ENCODE peak calls at places on chromosomes 13 and 19, in nine cellular contexts. M is suprapubic skin; C is PC-9; P is IMR-90; U is upper lobe of left lung; T is neural progenitor cell; E is thoracic aorta; Q is heart right ventricle; I is CD8-positive, alpha-beta T cell. R is an unnamed sample.

GRCh38 chr13:45257638-45258338 is 56.9 kb upstream of the KCTD4 start:
- DNase-seq in M (no peak), C (no peak), P (peak; percentile 54), U (no peak), T (no peak), E (no peak), Q (no peak), I (no peak), R (no peak)

GRCh38 chr13:109274188-109274821 is 512.1 kb downstream of the IRS2 start:
- DNase-seq in M (no peak), C (peak; percentile 65), P (peak; percentile 72), U (no peak), T (peak; percentile 89), E (no peak), Q (no peak), I (no peak), R (peak; percentile 17)

GRCh38 chr13:25608181-25608580 is 236.4 kb downstream of the ATP8A2 start:
- DNase-seq in M (no peak), C (no peak), P (no peak), U (no peak), T (no peak), E (no peak), Q (no peak), I (no peak), R (no peak)

GRCh38 chr19:14048439-14049153 is 13.3 kb downstream of the PALM3 start:
- DNase-seq in M (no peak), C (peak; percentile 58), P (no peak), U (no peak), T (peak; percentile 56), E (no peak), Q (peak; percentile 42), I (peak; percentile 68), R (peak; percentile 55)

GRCh38 chr19:55460670-55461258 is 678 bp downstream of the ISOC2 start:
- DNase-seq in M (peak; percentile 93), C (peak; percentile 67), P (peak; percentile 74), U (peak; percentile 93), T (peak; percentile 93), E (peak; percentile 42), Q (peak; percentile 90), I (no peak), R (peak; percentile 73)

GRCh38 chr19:14375055-14375581 is 6.1 kb upstream of the ADGRE5 start:
- DNase-seq in M (no peak), C (no peak), P (no peak), U (peak; percentile 78), T (no peak), E (no peak), Q (peak; percentile 52), I (peak; percentile 90), R (peak; percentile 14)

GRCh38 chr19:1837625-1838105 is 10.6 kb downstream of the REXO1 start:
- DNase-seq in M (no peak), C (peak; percentile 24), P (no peak), U (peak; percentile 92), T (peak; percentile 73), E (no peak), Q (no peak), I (peak; percentile 46), R (no peak)

GRCh38 chr19:45884682-45885555 is 1.0 kb downstream of the IRF2BP1 start:
- DNase-seq in M (no peak), C (peak; percentile 21), P (no peak), U (peak; percentile 81), T (peak; percentile 32), E (no peak), Q (no peak), I (no peak), R (no peak)

GRCh38 chr13:111503376-111503775 is 182.9 kb downstream of the TEX29 start:
- DNase-seq in M (no peak), C (no peak), P (no peak), U (no peak), T (no peak), E (no peak), Q (no peak), I (no peak), R (no peak)

GRCh38 chr13:36526897-36527296 is 94.6 kb downstream of the CCNA1 start:
- DNase-seq in M (no peak), C (no peak), P (no peak), U (no peak), T (no peak), E (no peak), Q (no peak), I (no peak), R (peak; percentile 92)

GRCh38 chr19:5956728-5957127 is 21.2 kb downstream of the RANBP3 start:
- DNase-seq in M (no peak), C (no peak), P (no peak), U (peak; percentile 62), T (no peak), E (no peak), Q (no peak), I (no peak), R (no peak)

GRCh38 chr19:40567750-40568494 is 8.8 kb upstream of the SHKBP1 start:
- DNase-seq in M (no peak), C (no peak), P (no peak), U (peak; percentile 85), T (peak; percentile 63), E (no peak), Q (no peak), I (no peak), R (no peak)

GRCh38 chr19:5801796-5802616 is 2.9 kb upstream of the NRTN start:
- DNase-seq in M (no peak), C (no peak), P (peak; percentile 12), U (no peak), T (peak; percentile 91), E (no peak), Q (no peak), I (no peak), R (no peak)

GRCh38 chr19:12796146-12797071 is 5.1 kb downstream of the JUNB start:
- DNase-seq in M (peak; percentile 87), C (peak; percentile 76), P (peak; percentile 81), U (no peak), T (peak; percentile 93), E (no peak), Q (peak; percentile 78), I (peak; percentile 78), R (peak; percentile 70)

GRCh38 chr19:12793290-12794195 is 2.3 kb downstream of the JUNB start:
- DNase-seq in M (peak; percentile 96), C (peak; percentile 94), P (peak; percentile 92), U (peak; percentile 98), T (peak; percentile 97), E (no peak), Q (peak; percentile 92), I (peak; percentile 96), R (peak; percentile 95)

GRCh38 chr19:12792853-12793289 is 1.6 kb downstream of the JUNB start:
- DNase-seq in M (no peak), C (no peak), P (no peak), U (peak; percentile 89), T (no peak), E (no peak), Q (no peak), I (no peak), R (no peak)

GRCh38 chr19:12794196-12794921 is 3.1 kb downstream of the JUNB start:
- DNase-seq in M (peak; percentile 64), C (no peak), P (peak; percentile 62), U (no peak), T (no peak), E (no peak), Q (no peak), I (no peak), R (no peak)

GRCh38 chr19:12794936-12795335 is 3.6 kb downstream of the JUNB start:
- DNase-seq in M (no peak), C (no peak), P (peak; percentile 29), U (no peak), T (no peak), E (no peak), Q (no peak), I (peak; percentile 31), R (peak; percentile 8)
- H3K27ac ChIP-seq in M (peak overlapping the region; percentile 97), C (no peak overlapping the region), P (no peak overlapping the region), U (peak overlapping the region; percentile 97), T (no peak overlapping the region), E (peak overlapping the region; percentile 100), Q (peak overlapping the region; percentile 97), I (no peak overlapping the region), R (no peak overlapping the region)

GRCh38 chr19:9436358-9436757 is 985 bp upstream of the ZNF266 start:
- DNase-seq in M (no peak), C (no peak), P (no peak), U (no peak), T (no peak), E (no peak), Q (no peak), I (no peak), R (no peak)

GRCh38 chr19:9430444-9430843 is 4.9 kb downstream of the ZNF266 start:
- DNase-seq in M (no peak), C (no peak), P (no peak), U (no peak), T (no peak), E (no peak), Q (no peak), I (no peak), R (no peak)

GRCh38 chr19:9431475-9431874 is 3.9 kb downstream of the ZNF266 start:
- DNase-seq in M (no peak), C (peak; percentile 19), P (peak; percentile 29), U (no peak), T (peak; percentile 58), E (no peak), Q (peak; percentile 21), I (peak; percentile 54), R (peak; percentile 12)

GRCh38 chr19:9435279-9436268 is at the start of gene ZNF266:
- DNase-seq in M (peak; percentile 93), C (peak; percentile 85), P (peak; percentile 90), U (peak; percentile 91), T (peak; percentile 96), E (peak; percentile 53), Q (peak; percentile 89), I (peak; percentile 93), R (peak; percentile 90)
- H3K4me1 ChIP-seq in M (peaks cover 23% of the 10 kb centered on the region), C (peaks cover 16% of the 10 kb centered on the region), P (no peaks in the 10 kb centered on the region), U (peaks cover 17% of the 10 kb centered on the region), T (peaks cover 7% of the 10 kb centered on the region), E (peaks cover 9% of the 10 kb centered on the region), Q (peaks cover 23% of the 10 kb centered on the region), I (peaks cover 31% of the 10 kb centered on the region), R (peaks cover 16% of the 10 kb centered on the region)

GRCh38 chr19:49570997-49571676 is 9.2 kb downstream of the NOSIP start:
- DNase-seq in M (no peak), C (no peak), P (no peak), U (no peak), T (peak; percentile 67), E (no peak), Q (no peak), I (peak; percentile 44), R (no peak)
- H3K27ac ChIP-seq in M (no peak overlapping the region), C (no peak overlapping the region), P (no peak overlapping the region), U (no peak overlapping the region), T (peak overlapping the region; percentile 63), E (no peak overlapping the region), Q (peak overlapping the region; percentile 83), I (no peak overlapping the region), R (peak overlapping the region; percentile 3)

GRCh38 chr19:10884273-10884672 is 12.9 kb downstream of the CARM1 start:
- DNase-seq in M (no peak), C (peak; percentile 33), P (peak; percentile 77), U (no peak), T (no peak), E (no peak), Q (no peak), I (no peak), R (no peak)
- H3K4me1 ChIP-seq in M (peaks cover 44% of the 10 kb centered on the region), C (peaks cover 12% of the 10 kb centered on the region), P (peaks cover 16% of the 10 kb centered on the region), U (no peaks in the 10 kb centered on the region), T (peaks cover 58% of the 10 kb centered on the region), E (peaks cover 9% of the 10 kb centered on the region), Q (peaks cover 67% of the 10 kb centered on the region), I (peaks cover under 1% of the 10 kb centered on the region), R (peaks cover 8% of the 10 kb centered on the region)

GRCh38 chr19:18017275-18018083 is 9.5 kb downstream of the ARRDC2 start:
- DNase-seq in M (no peak), C (no peak), P (no peak), U (no peak), T (no peak), E (no peak), Q (peak; percentile 25), I (no peak), R (no peak)
- H3K27ac ChIP-seq in M (peak overlapping the region; percentile 60), C (no peak overlapping the region), P (no peak overlapping the region), U (peak overlapping the region; percentile 92), T (no peak overlapping the region), E (peak overlapping the region; percentile 66), Q (peak overlapping the region; percentile 88), I (no peak overlapping the region), R (peak overlapping the region; percentile 54)

R was measured in thyroid gland.